ENCODE peak calls at places on chromosomes 13 and 19, in four cellular contexts. U is gastrocnemius medialis, G is mucosa of descending colon, T is tibial nerve. V is an unnamed sample.

GRCh38 chr19:46992699-46993535 is 26.7 kb upstream of the NPAS1 start:
- DNase-seq in G (no peak), U (peak; percentile 33), T (no peak), V (no peak)

GRCh38 chr13:38494445-38494844 is 144.8 kb downstream of the UFM1 start:
- DNase-seq in G (no peak), U (no peak), T (no peak), V (no peak)

GRCh38 chr19:33400856-33401682 is 27.6 kb downstream of the CEBPG start:
- DNase-seq in U (no peak), G (no peak), T (no peak), V (peak; percentile 69)

GRCh38 chr19:33302974-33303790 is 848 bp upstream of the CEBPA start:
- DNase-seq in U (no peak), T (no peak), G (peak; percentile 63), V (peak; percentile 86)

GRCh38 chr13:23610187-23610576 is 40.0 kb downstream of the TNFRSF19 start:
- DNase-seq in G (peak; percentile 5), T (no peak), U (no peak), V (no peak)

GRCh38 chr19:44925114-44925891 is 10.9 kb downstream of the APOC1 start:
- DNase-seq in G (peak; percentile 69), U (peak; percentile 54), T (peak; percentile 81), V (peak; percentile 95)

GRCh38 chr19:8393871-8394250 is 3.7 kb downstream of the RAB11B start:
- DNase-seq in T (no peak), U (no peak), G (no peak), V (no peak)

GRCh38 chr19:51271015-51271600 is 20.2 kb downstream of the SIGLECL1 start:
- DNase-seq in G (no peak), U (no peak), T (no peak), V (no peak)

GRCh38 chr19:31356587-31357314 is 7.5 kb upstream of the TSHZ3 start:
- DNase-seq in U (no peak), T (no peak), G (peak; percentile 52), V (no peak)
- TF ChIP-seq CTCF in U (peak; percentile 16), T (peak; percentile 38), G (no peak), V (peak; percentile 10)

DNA sequence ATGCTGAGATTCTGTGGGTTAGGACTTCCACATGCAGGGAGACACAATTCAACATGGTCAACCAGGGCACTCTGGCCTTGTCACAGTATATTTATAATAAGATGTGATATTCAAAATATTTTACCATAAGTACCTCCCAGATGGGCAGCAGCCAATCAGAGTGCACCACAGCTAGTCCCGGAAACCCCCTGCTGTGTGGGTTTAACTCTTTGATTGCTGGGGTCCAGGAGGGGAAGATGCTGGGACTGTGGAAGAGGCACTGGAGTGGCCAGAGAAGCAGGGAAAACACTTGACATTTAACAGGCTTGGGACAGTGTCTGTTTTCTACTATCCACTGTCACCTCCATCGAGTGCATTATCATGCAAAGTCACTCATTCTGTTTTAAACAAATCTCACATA is 99.0 kb downstream of the MBNL2 start:
- DNase-seq in T (no peak), G (no peak), U (no peak), V (no peak)
- H3K4me1 ChIP-seq in T (no peaks in the 10 kb centered on the region), G (peaks cover 6% of the 10 kb centered on the region), U (peaks cover 79% of the 10 kb centered on the region), V (peaks cover 7% of the 10 kb centered on the region)

GRCh38 chr19:38417544-38418506 is 8.2 kb downstream of the RASGRP4 start:
- DNase-seq in T (peak; percentile 11), G (peak; percentile 66), U (no peak), V (peak; percentile 85)
- TF ChIP-seq CTCF in T (no peak), G (no peak), U (no peak), V (no peak)

DNA sequence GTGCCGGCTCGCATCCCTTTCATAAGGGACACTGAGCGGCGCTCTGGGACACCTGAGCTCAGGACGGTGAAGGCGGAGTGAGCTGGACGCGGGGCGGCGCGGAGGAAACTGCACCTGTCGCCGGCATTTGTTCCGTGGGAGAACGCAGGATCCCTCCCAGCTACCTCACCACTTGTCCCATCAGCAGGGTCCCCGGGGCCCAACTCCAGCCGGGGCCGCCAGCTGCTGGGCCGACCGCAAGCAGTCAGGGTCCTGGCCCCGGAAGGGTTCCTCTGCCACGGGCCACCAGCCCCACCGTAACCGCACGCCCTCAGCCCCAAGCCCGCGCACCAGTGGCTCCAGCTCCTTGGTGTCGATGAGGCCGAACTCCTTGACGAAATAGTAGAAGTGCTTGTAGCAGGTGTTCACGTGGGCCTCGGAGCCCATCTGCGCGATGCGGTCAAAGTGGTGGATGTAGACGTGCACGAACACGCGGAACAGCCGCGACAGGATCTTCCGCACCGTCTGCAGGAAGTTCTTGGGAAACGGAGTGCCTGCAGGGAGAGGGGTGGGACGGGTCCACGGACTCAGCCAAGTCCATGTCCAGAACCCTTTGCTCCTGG is 19.5 kb downstream of the MOB3A start:
- DNase-seq in G (no peak), T (no peak), U (no peak), V (peak; percentile 75)
- H3K4me1 ChIP-seq in G (no peaks in the 10 kb centered on the region), T (no peaks in the 10 kb centered on the region), U (no peaks in the 10 kb centered on the region), V (no peaks in the 10 kb centered on the region)

V was measured in kidney.